ENCODE peak calls at places on chromosome 9, in four cellular contexts. One of them, this sample, is unnamed.

GRCh38 chr9:69324549-69325401 is at the start of gene ENTREP1:
- DNase-seq in adrenal gland: peak; percentile 78
- DNase-seq in transverse colon: peak; percentile 75
- DNase-seq in breast epithelium: peak; percentile 65
- DNase-seq in this sample: peak; percentile 78

GRCh38 chr9:17135578-17135904 is 701 bp downstream of the CNTLN start:
- DNase-seq in adrenal gland: no peak
- DNase-seq in transverse colon: no peak
- DNase-seq in breast epithelium: peak; percentile 20
- DNase-seq in this sample: peak; percentile 18

GRCh38 chr9:134655101-134655500 is 13.5 kb downstream of the COL5A1 start:
- DNase-seq in breast epithelium: no peak
- DNase-seq in transverse colon: no peak
- DNase-seq in adrenal gland: peak; percentile 8
- DNase-seq in this sample: no peak

GRCh38 chr9:34430843-34431437 is 27.4 kb downstream of the FAM219A start:
- DNase-seq in transverse colon: peak; percentile 17
- DNase-seq in breast epithelium: peak; percentile 19
- DNase-seq in adrenal gland: peak; percentile 83
- DNase-seq in this sample: peak; percentile 34

GRCh38 chr9:82972446-82972845 is 90.5 kb downstream of the RASEF start:
- DNase-seq in adrenal gland: no peak
- DNase-seq in breast epithelium: no peak
- DNase-seq in transverse colon: peak; percentile 49
- DNase-seq in this sample: no peak

GRCh38 chr9:131734165-131734610 is 5.7 kb downstream of the RAPGEF1 start:
- DNase-seq in adrenal gland: peak; percentile 44
- DNase-seq in transverse colon: peak; percentile 89
- DNase-seq in breast epithelium: peak; percentile 55
- DNase-seq in this sample: no peak

GRCh38 chr9:121992571-121993212 is 100.4 kb downstream of the TTLL11 start:
- DNase-seq in adrenal gland: peak; percentile 58
- DNase-seq in transverse colon: peak; percentile 47
- DNase-seq in breast epithelium: peak; percentile 69
- DNase-seq in this sample: peak; percentile 74

GRCh38 chr9:136695435-136695895 is 8.2 kb upstream of the AGPAT2 start:
- DNase-seq in transverse colon: peak; percentile 81
- DNase-seq in breast epithelium: peak; percentile 88
- DNase-seq in adrenal gland: no peak
- DNase-seq in this sample: peak; percentile 75

GRCh38 chr9:88488166-88488565 is 46.8 kb upstream of the NXNL2 start:
- DNase-seq in adrenal gland: no peak
- DNase-seq in breast epithelium: no peak
- DNase-seq in transverse colon: no peak
- DNase-seq in this sample: no peak

GRCh38 chr9:35076848-35077247 is 2.9 kb downstream of the FANCG start:
- DNase-seq in adrenal gland: no peak
- DNase-seq in transverse colon: no peak
- DNase-seq in breast epithelium: no peak
- DNase-seq in this sample: no peak

GRCh38 chr9:35813434-35814105 is 1.3 kb downstream of the HINT2 start:
- DNase-seq in transverse colon: no peak
- DNase-seq in adrenal gland: no peak
- DNase-seq in breast epithelium: no peak
- DNase-seq in this sample: no peak

GRCh38 chr9:121169094-121169601 is 32.5 kb downstream of the RAB14 start:
- DNase-seq in adrenal gland: no peak
- DNase-seq in breast epithelium: no peak
- DNase-seq in transverse colon: no peak
- DNase-seq in this sample: no peak

GRCh38 chr9:135613946-135614805 is 25.2 kb downstream of the GLT6D1 start:
- DNase-seq in transverse colon: no peak
- DNase-seq in breast epithelium: peak; percentile 7
- DNase-seq in adrenal gland: no peak
- DNase-seq in this sample: no peak

GRCh38 chr9:95458666-95459065 is 58.1 kb downstream of the PTCH1 start:
- DNase-seq in adrenal gland: peak; percentile 33
- DNase-seq in transverse colon: no peak
- DNase-seq in breast epithelium: no peak
- DNase-seq in this sample: no peak

GRCh38 chr9:123611228-123611627 is 255.2 kb downstream of the CRB2 start:
- DNase-seq in breast epithelium: no peak
- DNase-seq in adrenal gland: no peak
- DNase-seq in transverse colon: no peak
- DNase-seq in this sample: no peak

GRCh38 chr9:105661011-105661410 is 1.2 kb upstream of the TAL2 start:
- DNase-seq in transverse colon: no peak
- DNase-seq in adrenal gland: no peak
- DNase-seq in breast epithelium: no peak
- DNase-seq in this sample: no peak

GRCh38 chr9:4550777-4551476 is 60.7 kb downstream of the SLC1A1 start:
- DNase-seq in breast epithelium: no peak
- DNase-seq in transverse colon: no peak
- DNase-seq in adrenal gland: no peak
- DNase-seq in this sample: no peak

GRCh38 chr9:136808781-136809158 is 1.0 kb downstream of the RABL6 start:
- DNase-seq in breast epithelium: no peak
- DNase-seq in transverse colon: no peak
- DNase-seq in adrenal gland: no peak
- DNase-seq in this sample: no peak

GRCh38 chr9:134965421-134965820 is 47.7 kb upstream of the FCN1 start:
- DNase-seq in breast epithelium: no peak
- DNase-seq in transverse colon: no peak
- DNase-seq in adrenal gland: no peak
- DNase-seq in this sample: no peak

GRCh38 chr9:21334603-21334968 is 618 bp downstream of the KLHL9 start:
- DNase-seq in adrenal gland: no peak
- DNase-seq in breast epithelium: no peak
- DNase-seq in transverse colon: no peak
- DNase-seq in this sample: no peak

GRCh38 chr9:137697832-137698231 is 79.0 kb downstream of the EHMT1 start:
- DNase-seq in adrenal gland: no peak
- DNase-seq in breast epithelium: no peak
- DNase-seq in transverse colon: no peak
- DNase-seq in this sample: no peak

GRCh38 chr9:6782981-6783380 is 25.2 kb downstream of the KDM4C start:
- DNase-seq in transverse colon: no peak
- DNase-seq in breast epithelium: no peak
- DNase-seq in adrenal gland: no peak
- DNase-seq in this sample: no peak

GRCh38 chr9:83544002-83544698 is 5.9 kb upstream of the FRMD3 start:
- DNase-seq in transverse colon: peak; percentile 46
- DNase-seq in adrenal gland: peak; percentile 88
- DNase-seq in breast epithelium: no peak
- DNase-seq in this sample: no peak

GRCh38 chr9:131693651-131694597 is 46.0 kb downstream of the RAPGEF1 start:
- DNase-seq in adrenal gland: no peak
- DNase-seq in breast epithelium: no peak
- DNase-seq in transverse colon: no peak
- DNase-seq in this sample: no peak

GRCh38 chr9:113359385-113359784 is 10.0 kb downstream of the BSPRY start:
- DNase-seq in breast epithelium: no peak
- DNase-seq in adrenal gland: no peak
- DNase-seq in transverse colon: no peak
- DNase-seq in this sample: no peak

GRCh38 chr9:6049798-6050197 is 34.4 kb upstream of the RANBP6 start:
- DNase-seq in adrenal gland: no peak
- DNase-seq in transverse colon: peak; percentile 32
- DNase-seq in breast epithelium: no peak
- DNase-seq in this sample: no peak

GRCh38 chr9:131276891-131277672 is 772 bp upstream of the FAM78A start:
- DNase-seq in adrenal gland: no peak
- DNase-seq in breast epithelium: no peak
- DNase-seq in transverse colon: no peak
- DNase-seq in this sample: no peak

GRCh38 chr9:113293285-113293874 is 9.8 kb downstream of the RNF183 start:
- DNase-seq in transverse colon: no peak
- DNase-seq in adrenal gland: no peak
- DNase-seq in breast epithelium: no peak
- DNase-seq in this sample: no peak

GRCh38 chr9:12775963-12776774 is 1.3 kb downstream of the LURAP1L start:
- DNase-seq in adrenal gland: peak; percentile 93
- DNase-seq in breast epithelium: peak; percentile 71
- DNase-seq in transverse colon: peak; percentile 89
- DNase-seq in this sample: peak; percentile 78

GRCh38 chr9:12775373-12775962 is 648 bp downstream of the LURAP1L start:
- DNase-seq in transverse colon: peak; percentile 19
- DNase-seq in adrenal gland: no peak
- DNase-seq in breast epithelium: no peak
- DNase-seq in this sample: peak; percentile 10

GRCh38 chr9:12773562-12773961 is 1.3 kb upstream of the LURAP1L start:
- DNase-seq in breast epithelium: no peak
- DNase-seq in transverse colon: no peak
- DNase-seq in adrenal gland: no peak
- DNase-seq in this sample: no peak

GRCh38 chr9:12776775-12777055 is 1.9 kb downstream of the LURAP1L start:
- DNase-seq in breast epithelium: no peak
- DNase-seq in adrenal gland: no peak
- DNase-seq in transverse colon: no peak
- DNase-seq in this sample: no peak

GRCh38 chr9:12774861-12775367 is at the start of gene LURAP1L:
- DNase-seq in breast epithelium: peak; percentile 57
- DNase-seq in transverse colon: peak; percentile 67
- DNase-seq in adrenal gland: peak; percentile 57
- DNase-seq in this sample: peak; percentile 66
- TF ChIP-seq POLR2A in breast epithelium: peak; percentile 53
- TF ChIP-seq POLR2A in transverse colon: peak; percentile 77
- TF ChIP-seq POLR2A in adrenal gland: peak; percentile 83
- TF ChIP-seq POLR2A in this sample: peak; percentile 69

DNA sequence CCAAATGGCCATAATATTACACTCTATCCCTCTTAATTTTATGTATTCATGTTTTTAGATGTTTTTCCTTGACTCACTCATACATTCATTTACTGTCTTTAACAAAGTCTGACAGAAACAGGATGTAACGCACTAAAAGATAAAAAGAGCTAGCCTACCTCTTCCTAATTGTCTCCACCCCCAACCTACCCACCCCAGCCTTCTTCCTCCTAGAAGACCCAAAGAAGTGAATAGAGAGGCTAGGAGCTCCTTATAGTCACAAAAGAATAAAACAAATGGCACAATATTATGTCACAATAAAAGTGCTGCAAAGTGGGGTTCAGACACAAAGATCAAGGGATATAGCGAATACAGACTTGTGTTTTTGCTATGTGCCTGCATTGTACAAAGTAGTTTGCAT is 699 bp downstream of the NOL8 start:
- DNase-seq in transverse colon: no peak
- DNase-seq in breast epithelium: no peak
- DNase-seq in adrenal gland: no peak
- DNase-seq in this sample: no peak
- H3K27ac ChIP-seq in transverse colon: peak overlapping the region; percentile 95
- H3K27ac ChIP-seq in breast epithelium: peak overlapping the region; percentile 98
- H3K27ac ChIP-seq in adrenal gland: no peak overlapping the region
- H3K27ac ChIP-seq in this sample: peak overlapping the region; percentile 89

DNA sequence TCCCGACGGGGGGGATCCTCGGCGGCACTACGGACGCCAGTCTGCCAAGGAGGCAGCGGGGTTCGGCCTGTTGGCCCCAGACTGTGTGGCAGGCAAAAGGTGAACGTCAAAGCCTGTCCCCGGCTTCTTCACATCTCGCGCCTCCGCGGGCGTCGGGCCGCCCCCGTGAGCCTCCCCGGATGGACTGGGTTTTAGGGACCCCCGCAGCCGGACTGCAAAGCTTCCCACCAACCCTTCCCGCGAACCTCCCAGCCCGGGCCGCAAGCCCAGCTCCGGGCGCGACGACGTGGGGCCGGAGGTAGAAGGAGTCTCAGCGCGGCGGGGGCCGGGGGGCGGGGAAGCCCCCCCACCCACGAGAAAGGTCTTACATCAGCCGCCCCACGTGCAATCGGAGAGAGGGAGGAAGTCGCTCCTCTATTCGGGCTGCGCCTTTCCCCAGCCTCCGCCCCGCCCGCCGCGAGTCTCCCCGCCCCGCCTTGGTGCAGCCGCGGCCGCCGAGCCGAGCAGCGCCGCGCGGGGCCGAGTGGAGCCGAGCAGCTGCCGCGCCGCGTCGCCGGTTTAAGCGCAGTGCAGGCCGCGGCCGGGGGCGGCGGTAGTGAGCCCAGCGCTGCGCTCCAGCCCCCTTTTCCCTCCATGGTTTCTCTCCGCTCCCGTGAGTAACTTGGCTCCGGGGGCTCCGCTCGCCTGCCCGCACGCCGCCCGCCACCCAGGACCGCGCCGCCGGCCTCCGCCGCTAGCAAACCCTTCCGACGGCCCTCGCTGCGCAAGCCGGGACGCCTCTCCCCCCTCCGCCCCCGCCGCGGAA is at the start of gene ANP32B:
- DNase-seq in adrenal gland: peak; percentile 86
- DNase-seq in transverse colon: peak; percentile 94
- DNase-seq in breast epithelium: peak; percentile 88
- DNase-seq in this sample: peak; percentile 85
- TF ChIP-seq POLR2A in adrenal gland: peak; percentile 43
- TF ChIP-seq POLR2A in transverse colon: peak; percentile 34
- TF ChIP-seq POLR2A in breast epithelium: no peak
- TF ChIP-seq POLR2A in this sample: peak; percentile 35

GRCh38 chr9:127509955-127510299 is 58.6 kb downstream of the LRSAM1 start:
- DNase-seq in breast epithelium: no peak
- DNase-seq in transverse colon: no peak
- DNase-seq in adrenal gland: peak; percentile 43
- DNase-seq in this sample: no peak
- H3K27ac ChIP-seq in breast epithelium: no peak overlapping the region
- H3K27ac ChIP-seq in transverse colon: peak overlapping the region; percentile 49
- H3K27ac ChIP-seq in adrenal gland: peak overlapping the region; percentile 81
- H3K27ac ChIP-seq in this sample: no peak overlapping the region

GRCh38 chr9:129640086-129640870 is 1.7 kb downstream of the ASB6 start:
- DNase-seq in adrenal gland: peak; percentile 83
- DNase-seq in breast epithelium: no peak
- DNase-seq in transverse colon: no peak
- DNase-seq in this sample: no peak
- TF ChIP-seq POLR2A in adrenal gland: no peak
- TF ChIP-seq POLR2A in breast epithelium: no peak
- TF ChIP-seq POLR2A in transverse colon: no peak
- TF ChIP-seq POLR2A in this sample: no peak

GRCh38 chr9:126317513-126317912 is 9.1 kb upstream of the MVB12B start:
- DNase-seq in transverse colon: peak; percentile 51
- DNase-seq in adrenal gland: no peak
- DNase-seq in breast epithelium: no peak
- DNase-seq in this sample: no peak
- H3K27ac ChIP-seq in transverse colon: no peak overlapping the region
- H3K27ac ChIP-seq in adrenal gland: no peak overlapping the region
- H3K27ac ChIP-seq in breast epithelium: no peak overlapping the region
- H3K27ac ChIP-seq in this sample: no peak overlapping the region